ENCODE peak calls at places on chromosomes 13 and 19, in eight cellular contexts. M, C, O, K, S, R, P and W are unnamed samples.

GRCh38 chr13:40221460-40222201 is 444.8 kb downstream of the FOXO1 start:
- DNase-seq in K (no peak), C (peak; percentile 38), M (peak; percentile 37), R (no peak), O (no peak), P (peak; percentile 66), S (no peak), W (peak; percentile 12)

GRCh38 chr19:16569609-16570320 is 2.5 kb downstream of the SLC35E1 start:
- DNase-seq in R (no peak), C (no peak), S (no peak), M (peak; percentile 27), O (no peak), P (no peak), K (no peak), W (peak; percentile 50)

GRCh38 chr13:98083936-98084335 is 59.0 kb upstream of the FARP1 start:
- DNase-seq in C (no peak), M (peak; percentile 75), R (no peak), P (no peak), S (no peak), K (no peak), O (no peak), W (no peak)

GRCh38 chr19:55699221-55699620 is 24.2 kb downstream of the EPN1 start:
- DNase-seq in S (no peak), K (no peak), R (no peak), O (no peak), M (no peak), C (no peak), P (no peak), W (no peak)

GRCh38 chr19:29384676-29385075 is 141.1 kb upstream of the VSTM2B start:
- DNase-seq in C (no peak), K (no peak), M (no peak), P (no peak), S (no peak), R (no peak), O (no peak), W (no peak)

GRCh38 chr19:41206926-41207750 is 11.9 kb upstream of the AXL start:
- DNase-seq in M (peak; percentile 60), O (no peak), K (no peak), C (peak; percentile 63), R (no peak), S (peak; percentile 92), P (peak; percentile 16), W (no peak)

GRCh38 chr19:5627395-5627904 is 4.6 kb downstream of the SAFB start:
- DNase-seq in R (no peak), K (peak; percentile 70), C (no peak), O (no peak), P (peak; percentile 50), M (peak; percentile 68), S (peak; percentile 59), W (no peak)

GRCh38 chr19:33345163-33345562 is 28.3 kb upstream of the CEBPG start:
- DNase-seq in R (no peak), K (no peak), O (no peak), C (no peak), S (no peak), P (no peak), M (no peak), W (no peak)

GRCh38 chr19:13839193-13839937 is 37.6 kb upstream of the NANOS3 start:
- DNase-seq in C (peak; percentile 77), M (peak; percentile 94), P (peak; percentile 87), R (no peak), O (no peak), K (peak; percentile 92), S (peak; percentile 93), W (peak; percentile 94)

GRCh38 chr19:28999733-29000433 is 213.1 kb downstream of the UQCRFS1 start:
- DNase-seq in R (no peak), P (peak; percentile 24), K (no peak), C (peak; percentile 18), S (peak; percentile 38), O (no peak), M (no peak), W (no peak)

GRCh38 chr13:101917833-101918755 is 465.6 kb downstream of the ITGBL1 start:
- DNase-seq in P (peak; percentile 24), K (peak; percentile 22), O (peak; percentile 90), M (no peak), C (no peak), S (no peak), R (peak; percentile 51), W (no peak)

GRCh38 chr13:106440846-106441245 is 94.6 kb downstream of the EFNB2 start:
- DNase-seq in P (no peak), C (no peak), S (no peak), M (no peak), K (no peak), O (no peak), R (no peak), W (no peak)

GRCh38 chr13:68850160-68850559 is 1257.5 kb upstream of the ATXN8OS start:
- DNase-seq in C (no peak), O (no peak), R (no peak), K (no peak), S (no peak), P (no peak), M (no peak), W (peak; percentile 2)

GRCh38 chr13:59891053-59891452 is 272.7 kb downstream of the DIAPH3 start:
- DNase-seq in O (no peak), S (no peak), C (no peak), M (peak; percentile 15), K (no peak), P (no peak), R (no peak), W (peak; percentile 13)